ENCODE peak calls at places on chromosomes 5 and 9, in ten cellular contexts. P is NCI-H1048; L is occipital lobe; Z is T47D; D is stimulated activated CD4-positive, alpha-beta T cell treated with anti-CD3 and anti-CD28 coated beads, Interleukin-15, amount 100 ng/mL, for 1 hour; N is upper lobe of right lung; H is NCI-H446; F is hippocampal formation; B is lower leg skin; T is T follicular helper cell. C is an unnamed sample.
A peak's percentile ranks its signal among the peaks of the same experiment; 100 is the strongest.

GRCh38 chr5:65927497-65928340 is 1.3 kb downstream of the ERBIN start:
- DNase-seq in P (no peak), L (no peak), Z (peak; percentile 36), D (no peak), N (no peak), H (no peak), F (no peak), B (no peak), T (no peak), C (peak; percentile 21)

GRCh38 chr9:113536483-113537226 is 73.1 kb downstream of the RGS3 start:
- DNase-seq in P (no peak), L (peak; percentile 86), Z (no peak), D (no peak), N (no peak), H (peak; percentile 24), F (peak; percentile 94), B (no peak), T (no peak), C (no peak)

GRCh38 chr9:134792627-134793026 is 88.0 kb upstream of the FCN2 start:
- DNase-seq in P (no peak), L (no peak), Z (no peak), D (no peak), N (no peak), H (no peak), F (no peak), B (no peak), T (no peak), C (no peak)

GRCh38 chr5:9529041-9529480 is 16.8 kb downstream of the SEMA5A start:
- DNase-seq in P (no peak), L (no peak), Z (no peak), D (no peak), N (no peak), H (no peak), F (no peak), B (no peak), T (no peak), C (no peak)

GRCh38 chr9:68741234-68741633 is 36.2 kb downstream of the PIP5K1B start:
- DNase-seq in P (no peak), L (no peak), Z (no peak), D (no peak), N (no peak), H (no peak), F (no peak), B (no peak), T (no peak), C (no peak)

GRCh38 chr5:74075496-74075895 is 449.5 kb downstream of the ARHGEF28 start:
- DNase-seq in P (no peak), L (no peak), Z (no peak), D (no peak), N (no peak), H (no peak), F (no peak), B (no peak), T (no peak), C (no peak)

GRCh38 chr5:1702318-1702717 is 97.3 kb downstream of the MRPL36 start:
- DNase-seq in P (no peak), L (no peak), Z (no peak), D (no peak), N (no peak), H (no peak), F (no peak), B (peak; percentile 74), T (no peak), C (no peak)

GRCh38 chr5:111076076-111076475 is 4.6 kb downstream of the TSLP start:
- DNase-seq in P (no peak), L (no peak), Z (no peak), D (no peak), N (no peak), H (no peak), F (no peak), B (no peak), T (no peak), C (no peak)

GRCh38 chr5:31280210-31280609 is 86.7 kb downstream of the CDH6 start:
- DNase-seq in P (no peak), L (no peak), Z (no peak), D (no peak), N (no peak), H (no peak), F (no peak), B (no peak), T (no peak), C (no peak)

GRCh38 chr5:124111886-124112285 is 599.9 kb downstream of the CSNK1G3 start:
- DNase-seq in P (no peak), L (no peak), Z (no peak), D (no peak), N (no peak), H (no peak), F (no peak), B (no peak), T (no peak), C (no peak)

C was measured in memory B cell.